ENCODE peak calls at places on chromosomes 11 and 22, in ten cellular contexts. C is activated CD4-positive, alpha-beta T cell treated with anti-CD3 and anti-CD28 coated beads for 36 hours; O is NCI-H1092; P is neural progenitor cell; K is H9; E is type B pancreatic cell; L is BE2C; Z is CD4-positive, alpha-beta memory T cell; M is germinal center; V is globus pallidus. W is an unnamed sample.

GRCh38 chr11:85170184-85170583 is 457.0 kb downstream of the DLG2 start:
- DNase-seq in M (no peak), L (no peak), K (no peak), C (no peak), V (no peak), O (no peak), P (no peak), Z (no peak), E (no peak), W (no peak)

GRCh38 chr11:45982656-45983470 is 60.4 kb downstream of the LARGE2 start:
- DNase-seq in L (peak; percentile 35), P (peak; percentile 50), V (no peak), C (peak; percentile 78), O (no peak), M (no peak), E (no peak), K (peak; percentile 87), Z (no peak), W (no peak)

GRCh38 chr11:34263462-34264186 is 94.2 kb downstream of the ABTB2 start:
- DNase-seq in V (no peak), P (no peak), E (no peak), K (peak; percentile 47), C (no peak), M (no peak), O (peak; percentile 51), L (peak; percentile 13), Z (no peak), W (no peak)

GRCh38 chr22:48345631-48346030 is 1482.0 kb downstream of the BRD1 start:
- DNase-seq in Z (no peak), E (no peak), V (no peak), O (no peak), C (no peak), L (no peak), M (no peak), K (no peak), P (no peak), W (no peak)

GRCh38 chr22:50064453-50064852 is 6.4 kb upstream of the TTLL8 start:
- DNase-seq in C (no peak), P (no peak), Z (no peak), L (no peak), K (no peak), V (no peak), E (no peak), M (no peak), O (no peak), W (no peak)

GRCh38 chr11:26623076-26623666 is 51.1 kb upstream of the MUC15 start:
- DNase-seq in L (no peak), V (no peak), P (no peak), Z (no peak), E (no peak), C (no peak), M (no peak), O (no peak), K (no peak), W (no peak)

GRCh38 chr11:70739091-70739490 is 340.8 kb downstream of the CTTN start:
- DNase-seq in L (no peak), C (no peak), Z (no peak), E (no peak), P (no peak), V (no peak), M (no peak), O (no peak), K (no peak), W (no peak)

GRCh38 chr11:102288745-102289083 is 28.6 kb upstream of the BIRC3 start:
- DNase-seq in L (peak; percentile 38), O (no peak), P (no peak), C (no peak), E (no peak), V (no peak), M (no peak), K (no peak), Z (no peak), W (no peak)

GRCh38 chr22:50621491-50621880 is 6.5 kb downstream of the ARSA start:
- DNase-seq in M (no peak), O (no peak), P (no peak), E (no peak), Z (peak; percentile 74), L (no peak), K (peak; percentile 18), C (peak; percentile 76), V (no peak), W (no peak)

GRCh38 chr11:2166091-2166851 is 5.3 kb upstream of the INS start:
- DNase-seq in E (no peak), Z (peak; percentile 26), K (peak; percentile 69), C (peak; percentile 67), P (peak; percentile 67), M (peak; percentile 55), O (peak; percentile 27), L (peak; percentile 72), V (no peak), W (no peak)

GRCh38 chr11:1475841-1476240 is 10.7 kb downstream of the MOB2 start:
- DNase-seq in O (no peak), P (no peak), L (no peak), K (no peak), Z (no peak), V (no peak), M (no peak), E (no peak), C (no peak), W (no peak)

GRCh38 chr11:116110802-116111201 is 606.6 kb upstream of the CADM1 start:
- DNase-seq in M (no peak), O (no peak), C (no peak), Z (no peak), K (peak; percentile 9), V (no peak), E (no peak), P (no peak), L (no peak), W (peak; percentile 53)

GRCh38 chr11:117572671-117573070 is 224.3 kb downstream of the DSCAML1 start:
- DNase-seq in P (no peak), C (no peak), E (no peak), L (no peak), M (no peak), V (no peak), K (no peak), O (no peak), Z (no peak), W (no peak)

GRCh38 chr11:79414644-79415317 is 26.0 kb downstream of the TENM4 start:
- DNase-seq in K (no peak), V (no peak), E (no peak), Z (no peak), O (no peak), P (no peak), L (no peak), C (no peak), M (no peak), W (no peak)

W was measured in coronary artery.